ENCODE peak calls at places on chromosomes 11 and 22, in four cellular contexts. Y, K, P and G are unnamed samples.

GRCh38 chr22:35630387-35630793 is 13.3 kb upstream of the MB start:
- DNase-seq in Y (no peak), K (peak; percentile 66), P (peak; percentile 18), G (no peak)

GRCh38 chr11:105144887-105145286 is 5.3 kb upstream of the CARD18 start:
- DNase-seq in Y (no peak), K (no peak), P (no peak), G (no peak)

GRCh38 chr11:80096736-80097135 is 655.9 kb upstream of the TENM4 start:
- DNase-seq in Y (no peak), K (no peak), P (no peak), G (no peak)

GRCh38 chr11:133955091-133955846 is 1.5 kb downstream of the IGSF9B start:
- DNase-seq in Y (no peak), K (no peak), P (peak; percentile 47), G (no peak)

GRCh38 chr11:271316-271715 is 6.9 kb upstream of the NLRP6 start:
- DNase-seq in Y (no peak), K (no peak), P (no peak), G (no peak)

GRCh38 chr11:10076458-10077141 is 217.4 kb downstream of the SBF2 start:
- DNase-seq in Y (no peak), K (peak; percentile 57), P (peak; percentile 61), G (no peak)

GRCh38 chr11:93577291-93577690 is 34.1 kb upstream of the SMCO4 start:
- DNase-seq in Y (no peak), K (no peak), P (no peak), G (no peak)

GRCh38 chr11:124837491-124837856 is 27.8 kb upstream of the ROBO3 start:
- DNase-seq in Y (no peak), K (peak; percentile 74), P (peak; percentile 81), G (peak; percentile 61)

GRCh38 chr11:46247090-46247489 is 30.4 kb upstream of the CREB3L1 start:
- DNase-seq in Y (no peak), K (no peak), P (no peak), G (no peak)

GRCh38 chr11:7597620-7598019 is 75.7 kb downstream of the CYB5R2 start:
- DNase-seq in Y (peak; percentile 85), K (peak; percentile 75), P (no peak), G (peak; percentile 86)

GRCh38 chr22:49312601-49313000 is 515.1 kb downstream of the BRD1 start:
- DNase-seq in Y (no peak), K (no peak), P (no peak), G (no peak)

GRCh38 chr22:44214187-44214586 is 33.5 kb downstream of the PARVG start:
- DNase-seq in Y (no peak), K (no peak), P (no peak), G (no peak)

GRCh38 chr11:27700351-27701261 is at the start of gene BDNF:
- DNase-seq in Y (no peak), K (peak; percentile 46), P (peak; percentile 72), G (no peak)

GRCh38 chr11:28086569-28086968 is 21.4 kb downstream of the KIF18A start:
- DNase-seq in Y (no peak), K (no peak), P (no peak), G (no peak)

GRCh38 chr11:74341926-74342325 is 30.5 kb upstream of the P4HA3 start:
- DNase-seq in Y (no peak), K (no peak), P (no peak), G (peak; percentile 49)

GRCh38 chr22:50248192-50249084 is 2.6 kb downstream of the HDAC10 start:
- DNase-seq in Y (no peak), K (no peak), P (no peak), G (no peak)

GRCh38 chr11:77747381-77747969 is 73.0 kb downstream of the RSF1 start:
- DNase-seq in Y (no peak), K (no peak), P (no peak), G (no peak)

GRCh38 chr11:102912482-102912830 is 37.7 kb upstream of the MMP12 start:
- DNase-seq in Y (no peak), K (no peak), P (no peak), G (no peak)

GRCh38 chr22:35450824-35451541 is 51.0 kb downstream of the MCM5 start:
- DNase-seq in Y (no peak), K (no peak), P (no peak), G (no peak)

GRCh38 chr22:23399367-23400285 is 180.5 kb downstream of the IGLL1 start:
- DNase-seq in Y (no peak), K (peak; percentile 27), P (no peak), G (no peak)

GRCh38 chr11:128910583-128910982 is 19.4 kb downstream of the KCNJ5 start:
- DNase-seq in Y (no peak), K (no peak), P (no peak), G (no peak)

GRCh38 chr11:128911239-128911638 is 20.1 kb downstream of the KCNJ5 start:
- DNase-seq in Y (no peak), K (no peak), P (no peak), G (no peak)

GRCh38 chr11:128908391-128909246 is 17.5 kb downstream of the KCNJ5 start:
- DNase-seq in Y (peak; percentile 67), K (no peak), P (no peak), G (no peak)

GRCh38 chr11:128911701-128912100 is 20.5 kb downstream of the KCNJ5 start:
- DNase-seq in Y (no peak), K (no peak), P (no peak), G (no peak)

DNA sequence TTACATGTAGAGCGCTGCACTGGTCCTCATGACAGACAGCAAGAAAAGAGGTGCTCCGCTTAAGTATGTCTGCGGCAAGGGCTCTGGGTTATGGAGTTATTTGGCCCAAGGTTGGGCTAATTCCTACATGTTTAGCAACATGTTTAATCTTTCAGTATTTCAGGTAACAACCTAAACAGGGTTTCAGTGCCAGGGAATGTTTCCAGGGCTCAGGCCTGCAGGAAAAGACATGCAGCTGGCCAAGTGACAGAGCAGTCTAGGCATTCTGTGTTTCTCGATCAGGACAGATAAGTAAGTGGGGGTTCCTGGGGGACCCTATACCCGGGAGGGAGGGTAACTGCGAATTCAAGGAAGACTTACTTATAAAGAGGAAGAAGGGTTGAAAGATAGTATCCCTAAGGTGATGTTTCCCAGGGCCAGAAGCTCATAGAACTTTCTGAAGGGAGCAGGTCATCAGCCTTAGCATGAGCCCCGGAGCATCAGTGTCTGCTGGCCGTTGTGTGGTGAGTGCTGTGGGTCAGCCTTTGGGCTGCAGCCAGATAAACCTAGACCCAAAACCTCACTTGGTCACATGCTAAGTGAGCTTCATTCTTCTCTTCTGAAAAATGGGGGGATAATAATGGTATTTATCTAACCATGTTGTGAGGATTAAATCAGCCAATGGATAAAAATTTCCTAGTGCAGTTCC is 18.4 kb downstream of the KCNJ5 start:
- DNase-seq in Y (no peak), K (no peak), P (no peak), G (no peak)
- H3K4me3 ChIP-seq in Y (no peak overlapping the region), K (no peak overlapping the region), P (no peak overlapping the region), G (no peak overlapping the region)

GRCh38 chr11:75351541-75352416 is at the start of gene ARRB1:
- DNase-seq in Y (peak; percentile 70), K (peak; percentile 89), P (peak; percentile 83), G (no peak)
- TF ChIP-seq CTCF in Y (no peak), K (peak; percentile 44), P (peak; percentile 17), G (no peak)

GRCh38 chr11:112176077-112176476 is 765 bp downstream of the BCO2 start:
- DNase-seq in Y (no peak), K (no peak), P (no peak), G (no peak)
- H3K4me3 ChIP-seq in Y (peak overlapping the region; percentile 17), K (no peak overlapping the region), P (no peak overlapping the region), G (no peak overlapping the region)

GRCh38 chr11:96091476-96091875 is 167.6 kb upstream of the MTMR2 start:
- DNase-seq in Y (no peak), K (no peak), P (no peak), G (no peak)
- TF ChIP-seq CTCF in Y (no peak), K (peak; percentile 12), P (no peak), G (peak; percentile 12)

DNA sequence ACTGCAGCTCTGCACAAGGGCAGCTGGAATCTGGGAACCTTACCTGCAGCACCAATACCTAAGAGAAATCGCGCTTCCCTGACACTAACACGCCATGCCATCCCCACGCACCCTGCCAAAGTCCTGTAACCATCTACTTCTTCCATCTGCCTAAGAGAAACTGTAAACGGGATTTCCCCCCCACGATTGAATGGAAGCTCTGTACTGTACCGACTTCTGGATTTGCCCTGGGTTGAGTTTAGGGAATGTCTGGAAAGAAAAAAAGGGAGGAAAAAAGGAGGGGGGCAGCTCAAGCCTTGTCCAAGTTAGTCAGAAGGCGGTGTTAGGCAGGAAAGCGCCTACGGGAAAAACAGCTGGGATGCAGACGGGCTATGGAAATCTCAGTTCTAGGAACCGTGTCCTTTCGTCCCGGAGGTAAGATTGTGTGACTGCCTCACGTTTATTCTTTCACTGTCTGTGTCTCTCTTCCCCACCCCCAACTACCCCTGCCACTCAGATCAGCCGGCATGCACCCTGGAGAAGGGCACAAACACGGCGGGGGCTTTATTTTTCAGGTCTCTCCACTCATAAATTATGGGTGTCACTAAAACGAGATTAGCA is 125.5 kb upstream of the C11orf58 start:
- DNase-seq in Y (no peak), K (no peak), P (peak; percentile 53), G (no peak)
- H3K4me3 ChIP-seq in Y (peak overlapping the region; percentile 33), K (peak overlapping the region; percentile 55), P (peak overlapping the region; percentile 57), G (no peak overlapping the region)

DNA sequence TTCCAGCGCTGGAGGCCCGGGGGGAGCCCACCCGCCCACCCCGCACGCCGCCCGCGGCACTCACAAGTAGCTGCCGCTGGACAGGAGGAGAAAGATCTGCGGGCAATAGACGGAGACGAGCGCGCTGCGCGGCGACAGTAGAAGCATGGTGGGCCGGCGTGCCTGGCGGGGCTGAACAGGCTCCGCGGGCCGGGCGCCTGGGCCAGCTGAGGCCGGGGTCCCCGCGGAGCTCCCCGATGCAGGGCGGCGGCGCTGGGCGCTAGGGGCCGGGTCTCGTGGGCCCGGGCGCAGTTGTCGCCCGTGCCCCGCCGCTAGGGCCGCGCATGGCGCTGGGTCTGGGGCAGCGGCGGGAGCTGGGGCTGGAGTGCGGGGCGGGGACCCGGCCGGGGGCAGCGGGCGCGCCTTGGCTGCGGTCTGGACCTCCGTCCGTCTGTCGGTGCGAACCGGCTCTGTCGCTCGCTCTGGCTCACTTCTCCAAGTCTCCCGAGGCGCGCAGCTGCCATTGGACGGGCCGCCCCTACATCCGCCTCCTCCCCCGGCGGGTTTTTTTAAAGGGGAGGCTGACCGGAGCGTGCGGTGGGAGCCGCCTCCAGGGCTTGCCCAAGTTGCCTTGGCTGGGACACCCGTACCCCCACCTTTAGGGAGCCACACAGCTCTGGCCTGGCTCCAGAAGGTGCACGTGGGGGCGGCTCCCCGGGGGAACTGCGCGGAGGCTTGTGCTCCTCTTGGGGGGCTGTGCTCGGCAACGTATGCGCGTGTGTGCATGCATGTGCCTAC is 4.7 kb downstream of the WNT7B start:
- DNase-seq in Y (no peak), K (no peak), P (peak; percentile 59), G (no peak)
- TF ChIP-seq CTCF in Y (no peak), K (no peak), P (no peak), G (no peak)

GRCh38 chr22:39528681-39529486 is 3.7 kb downstream of the RPS19BP1 start:
- DNase-seq in Y (peak; percentile 86), K (peak; percentile 93), P (peak; percentile 95), G (peak; percentile 93)
- H3K4me3 ChIP-seq in Y (no peak overlapping the region), K (no peak overlapping the region), P (no peak overlapping the region), G (peak overlapping the region; percentile 46)

GRCh38 chr11:108593214-108593909 is at the start of gene EXPH5:
- DNase-seq in Y (peak; percentile 98), K (peak; percentile 100), P (peak; percentile 94), G (peak; percentile 99)
- TF ChIP-seq CTCF in Y (no peak), K (no peak), P (no peak), G (peak; percentile 16)